ENCODE peak calls at places on chromosomes 5 and 9, in five cellular contexts. N is neural crest cell, C is A673, M is GM06990, Q is tibial nerve. Z is an unnamed sample.

GRCh38 chr9:3502560-3503398 is 23.0 kb downstream of the RFX3 start:
- DNase-seq in Q (no peak), C (no peak), N (no peak), M (no peak), Z (no peak)

GRCh38 chr9:86946712-86947145 is 577 bp downstream of the GAS1 start:
- DNase-seq in Q (peak), C (peak), M (peak), N (peak), Z (no peak)

GRCh38 chr5:119515192-119515591 is 62.9 kb downstream of the HSD17B4 start:
- DNase-seq in Q (no peak), C (no peak), M (no peak), N (no peak), Z (no peak)

GRCh38 chr5:98111686-98112085 is 661.8 kb upstream of the RGMB start:
- DNase-seq in C (no peak), N (no peak), Q (no peak), M (no peak), Z (no peak)

GRCh38 chr9:26181836-26182235 is 503.6 kb upstream of the TUSC1 start:
- DNase-seq in M (no peak), C (no peak), N (no peak), Q (no peak), Z (no peak)

GRCh38 chr9:15104826-15105420 is 194.7 kb upstream of the FREM1 start:
- DNase-seq in M (peak), Q (no peak), N (peak), C (no peak), Z (no peak)

GRCh38 chr5:141597394-141597793 is 21.4 kb downstream of the DIAPH1 start:
- DNase-seq in Q (no peak), N (no peak), M (no peak), C (no peak), Z (no peak)

GRCh38 chr9:86557063-86557766 is 203.0 kb upstream of the TUT7 start:
- DNase-seq in M (no peak), N (no peak), Q (no peak), C (no peak), Z (no peak)

GRCh38 chr5:33834334-33834733 is 57.5 kb downstream of the ADAMTS12 start:
- DNase-seq in C (no peak), N (no peak), Q (no peak), M (no peak), Z (no peak)

GRCh38 chr5:58968350-58968749 is 385.5 kb downstream of the RAB3C start:
- DNase-seq in N (no peak), M (no peak), Q (no peak), C (no peak), Z (no peak)

GRCh38 chr5:35476789-35477188 is 140.9 kb upstream of the SPEF2 start:
- DNase-seq in C (no peak), Q (no peak), M (no peak), N (no peak), Z (no peak)

GRCh38 chr5:133829786-133830185 is 138.6 kb downstream of the C5orf15 start:
- DNase-seq in C (no peak), N (no peak), Q (no peak), M (no peak), Z (no peak)

GRCh38 chr5:138336952-138337684 is 948 bp upstream of the FAM53C start:
- DNase-seq in M (no peak), Q (peak), C (no peak), N (no peak), Z (peak)

GRCh38 chr5:169268019-169268418 is 32.9 kb downstream of the SLIT3 start:
- DNase-seq in C (no peak), N (no peak), Q (no peak), M (no peak), Z (no peak)

GRCh38 chr5:58048954-58049353 is 410.9 kb downstream of the PLK2 start:
- DNase-seq in N (no peak), Q (no peak), M (no peak), C (no peak), Z (no peak)

GRCh38 chr5:71874521-71874920 is 155.4 kb downstream of the CARTPT start:
- DNase-seq in N (no peak), Q (no peak), C (no peak), M (no peak), Z (no peak)

GRCh38 chr5:71872465-71872864 is 153.4 kb downstream of the CARTPT start:
- DNase-seq in M (no peak), Q (no peak), N (no peak), C (no peak), Z (no peak)

GRCh38 chr5:71873202-71873601 is 154.1 kb downstream of the CARTPT start:
- DNase-seq in Q (no peak), C (no peak), M (no peak), N (no peak), Z (no peak)

GRCh38 chr5:71880531-71880930 is 161.5 kb downstream of the CARTPT start:
- DNase-seq in Q (no peak), M (no peak), N (no peak), C (no peak), Z (no peak)

DNA sequence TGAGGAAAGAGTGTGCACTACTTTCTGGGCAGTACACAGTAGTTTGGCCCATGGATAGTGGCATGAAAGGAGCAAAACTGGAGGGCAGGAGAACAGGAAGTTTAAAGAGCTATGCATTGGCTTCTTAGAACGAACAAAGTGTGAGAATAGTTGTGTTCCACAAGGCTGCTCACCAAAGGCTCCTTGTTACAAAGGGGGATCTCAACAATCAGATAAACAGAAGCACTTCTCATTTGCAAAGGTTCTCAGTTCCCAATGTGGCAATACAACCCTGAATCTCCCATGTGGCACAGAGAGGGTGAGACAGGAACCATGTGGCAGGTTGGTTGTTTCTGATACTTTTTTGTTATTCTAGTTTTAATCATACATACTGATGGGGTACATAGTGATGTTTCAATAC is 158.4 kb downstream of the CARTPT start:
- DNase-seq in C (no peak), N (no peak), M (no peak), Q (no peak), Z (no peak)
- TF ChIP-seq CTCF in C (no peak), N (no peak), M (no peak), Q (no peak), Z (no peak)

GRCh38 chr5:159290741-159291140 is 27.7 kb downstream of the UBLCP1 start:
- DNase-seq in M (no peak), C (no peak), Q (no peak), N (no peak), Z (no peak)

DNA sequence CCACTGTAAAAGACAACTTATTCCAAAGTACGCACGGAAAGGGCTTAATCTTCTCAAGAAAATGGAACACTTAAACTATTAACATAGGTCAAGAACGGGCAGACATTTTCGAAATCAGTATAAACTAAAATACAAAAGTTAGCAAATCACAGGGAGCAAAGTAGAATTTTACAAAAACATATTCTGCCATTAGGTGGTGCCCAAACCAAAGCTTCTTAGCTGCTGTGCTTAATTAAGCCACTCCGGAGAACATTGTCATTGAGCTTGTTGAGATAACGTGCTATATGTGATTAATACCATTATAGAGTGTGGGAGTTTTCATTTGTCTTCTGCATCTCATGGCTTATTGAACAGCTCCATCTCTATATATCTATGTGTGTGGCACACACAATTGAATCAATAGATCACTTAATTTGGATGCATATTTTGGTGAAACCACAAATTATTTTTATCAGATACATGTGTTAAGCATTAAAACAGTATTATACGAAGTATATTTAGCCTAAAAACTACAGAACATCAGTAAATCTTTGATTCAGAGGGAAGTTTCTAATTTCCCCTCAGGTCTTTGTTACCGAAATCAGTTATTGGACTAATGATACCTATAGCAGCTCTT is 23.4 kb downstream of the UBLCP1 start:
- DNase-seq in N (no peak), Q (no peak), M (no peak), C (peak), Z (no peak)
- TF ChIP-seq CTCF in N (peak), Q (peak), M (peak), C (peak), Z (peak)

DNA sequence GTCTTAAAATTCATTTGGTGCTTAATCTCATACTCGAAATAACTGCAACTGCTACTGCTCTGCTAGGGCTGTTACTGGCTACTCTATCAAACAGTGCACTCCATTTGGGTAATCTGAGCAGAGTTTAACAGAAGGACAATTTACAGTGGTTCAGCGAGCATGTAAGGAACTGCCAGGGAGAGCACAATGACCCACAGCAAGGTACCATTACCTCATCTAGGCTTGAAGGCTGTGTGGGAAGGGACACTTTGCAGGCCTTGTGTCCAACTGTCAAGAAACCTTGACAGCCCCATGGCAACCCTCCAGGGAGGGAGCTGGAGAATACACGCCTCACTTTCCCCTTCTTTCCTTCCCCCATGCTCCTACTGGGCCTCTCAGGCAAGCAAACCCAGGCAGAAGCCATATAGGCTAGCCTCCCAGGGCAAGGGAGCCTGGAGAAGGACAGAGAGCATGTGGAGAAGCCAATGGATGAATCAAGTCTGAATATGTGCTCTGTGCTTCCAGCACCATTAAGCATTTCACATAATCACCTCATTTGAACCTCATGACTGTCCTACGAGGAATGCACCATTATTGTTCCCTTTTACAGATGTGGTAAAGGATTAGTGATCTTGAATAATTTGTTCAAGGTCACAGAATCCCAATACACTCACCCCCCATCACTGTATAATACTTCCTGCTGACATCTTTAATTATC is 49.9 kb upstream of the JAK2 start:
- DNase-seq in Q (no peak), N (no peak), M (no peak), C (no peak), Z (no peak)
- TF ChIP-seq CTCF in Q (no peak), N (no peak), M (no peak), C (no peak), Z (no peak)

GRCh38 chr9:77177894-77178794 is 810 bp downstream of the VPS13A start:
- DNase-seq in Q (no peak), N (peak), C (peak), M (peak), Z (peak)
- TF ChIP-seq CTCF in Q (no peak), N (no peak), C (no peak), M (no peak), Z (no peak)

DNA sequence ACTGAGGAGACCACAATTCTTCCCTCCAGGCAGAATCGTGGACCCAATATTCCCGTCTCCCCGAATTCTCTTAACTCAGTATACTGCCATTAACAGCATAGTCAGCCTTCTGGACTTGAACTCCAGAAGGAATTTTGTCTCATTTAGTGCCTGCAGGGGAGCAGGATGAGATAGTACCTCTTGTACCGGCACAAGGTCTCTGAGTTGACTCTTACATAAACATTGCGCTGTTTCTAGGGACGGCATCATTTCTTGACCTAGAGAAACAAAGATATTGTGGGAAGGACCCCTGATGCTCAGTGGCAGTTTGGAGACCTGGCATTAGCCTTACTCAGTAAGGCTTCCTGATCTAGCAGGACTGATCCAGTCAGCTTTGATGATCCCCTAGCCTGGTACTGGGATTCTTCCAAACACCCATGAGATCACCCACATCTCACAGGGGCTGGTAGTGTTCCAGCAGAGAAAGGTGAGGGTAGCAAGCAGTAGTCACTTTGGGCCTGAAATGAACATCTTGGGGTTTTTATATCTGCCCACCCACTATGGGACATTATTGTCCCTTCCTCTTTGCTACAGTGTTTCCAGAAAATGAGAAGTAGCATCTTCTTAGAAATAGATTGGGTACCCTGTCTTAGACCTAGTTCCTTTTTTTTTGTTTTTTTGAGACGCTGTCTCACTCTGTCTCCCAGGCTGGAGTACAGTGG is 249.0 kb upstream of the ANKRD55 start:
- DNase-seq in C (no peak), N (no peak), Q (no peak), M (no peak), Z (no peak)
- TF ChIP-seq CTCF in C (no peak), N (no peak), Q (no peak), M (no peak), Z (no peak)

DNA sequence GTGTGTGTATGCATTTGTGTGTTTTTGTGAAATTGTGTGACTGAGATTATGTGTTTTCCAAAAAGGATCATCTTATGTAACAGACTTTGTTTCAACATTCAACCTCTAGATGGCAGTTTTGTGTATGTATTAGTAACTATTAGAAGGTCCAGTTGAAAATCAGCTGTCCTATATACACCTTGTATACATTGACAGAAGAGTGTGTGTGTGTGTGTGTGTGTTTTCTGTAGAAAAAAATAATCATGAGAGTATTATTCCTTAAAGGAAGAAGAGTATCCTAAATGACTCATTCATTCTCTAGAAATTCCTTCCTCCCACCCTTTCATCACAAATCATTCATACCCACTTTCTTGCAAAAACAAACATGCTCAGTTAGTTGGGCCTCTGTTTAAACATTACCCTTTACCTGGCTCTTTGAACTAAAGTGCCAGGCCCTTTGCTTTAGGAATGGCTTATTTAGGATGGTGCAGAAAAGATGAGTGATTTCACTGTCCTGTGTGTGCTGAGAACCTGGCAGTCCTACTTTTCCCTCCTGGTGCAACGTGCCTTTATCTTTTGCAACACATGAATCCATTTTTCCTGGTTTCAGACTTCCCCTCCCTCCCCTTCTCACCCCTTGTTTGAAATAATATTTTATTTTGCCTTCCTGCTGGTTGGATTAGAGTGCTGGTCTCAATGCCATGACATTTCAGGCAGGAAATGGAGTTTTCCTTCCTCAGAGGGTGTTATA is 152.2 kb downstream of the ARHGAP26 start:
- DNase-seq in N (no peak), Q (no peak), M (peak), C (peak), Z (no peak)
- TF ChIP-seq CTCF in N (peak), Q (peak), M (peak), C (peak), Z (peak)

GRCh38 chr9:77449177-77450092 is 198.7 kb downstream of the GNA14 start:
- DNase-seq in N (no peak), Q (no peak), C (peak), M (no peak), Z (no peak)
- TF ChIP-seq CTCF in N (peak), Q (no peak), C (peak), M (no peak), Z (no peak)

Z was measured in progenitor cell of endocrine pancreas.